ENCODE peak calls at places on chromosomes 1 and 21, in eight cellular contexts. P is body of pancreas; M is mesothelial cell of epicardium; A is nephron progenitor cell; O is CD4-positive, alpha-beta T cell; F is AG04450; G is AG04449; Q is astrocyte of the spinal cord. W is an unnamed sample.

GRCh38 chr1:56061824-56062223 is 517.5 kb downstream of the PLPP3 start:
- DNase-seq in O (no peak), G (no peak), M (no peak), A (no peak), F (no peak), Q (no peak), P (no peak), W (no peak)

GRCh38 chr1:19799877-19800804 is at the start of gene TMCO4:
- DNase-seq in M (no peak), O (peak), G (peak), A (peak), P (peak), Q (peak), F (peak), W (no peak)

GRCh38 chr1:179053486-179053885 is 27.8 kb downstream of the FAM20B start:
- DNase-seq in G (no peak), M (no peak), F (no peak), A (no peak), P (no peak), Q (no peak), O (no peak), W (no peak)

GRCh38 chr1:161166669-161167548 is 683 bp downstream of the PPOX start:
- DNase-seq in P (peak), M (no peak), A (peak), F (no peak), Q (no peak), O (no peak), G (no peak), W (no peak)

GRCh38 chr1:83024251-83024767 is 974.6 kb downstream of the TTLL7 start:
- DNase-seq in Q (no peak), A (no peak), F (no peak), G (no peak), P (no peak), O (no peak), M (no peak), W (no peak)

GRCh38 chr1:6614019-6614952 is 755 bp downstream of the PHF13 start:
- DNase-seq in F (no peak), Q (no peak), O (peak), P (peak), G (no peak), A (peak), M (peak), W (no peak)

GRCh38 chr21:9737871-9738520 is 783.4 kb upstream of the TPTE start:
- DNase-seq in Q (no peak), G (no peak), O (no peak), F (no peak), M (no peak), P (no peak), A (no peak), W (no peak)

GRCh38 chr1:8004803-8005573 is 21.1 kb downstream of the ERRFI1 start:
- DNase-seq in P (peak), A (no peak), O (no peak), Q (peak), G (peak), M (no peak), F (peak), W (peak)

GRCh38 chr1:14363707-14364413 is 234.6 kb upstream of the KAZN start:
- DNase-seq in A (no peak), G (no peak), Q (no peak), P (no peak), O (no peak), M (no peak), F (no peak), W (no peak)
- TF ChIP-seq CTCF in A (no peak), G (no peak), Q (peak), P (no peak), O (no peak), M (no peak), F (no peak), W (no peak)

GRCh38 chr1:31688233-31688918 is 15.4 kb downstream of the COL16A1 start:
- DNase-seq in G (no peak), O (no peak), F (no peak), M (no peak), A (no peak), Q (no peak), P (no peak), W (no peak)

GRCh38 chr1:31679676-31680230 is 24.1 kb downstream of the COL16A1 start:
- DNase-seq in F (no peak), A (no peak), G (no peak), Q (no peak), P (no peak), M (no peak), O (no peak), W (no peak)

GRCh38 chr1:31681421-31681820 is 22.4 kb downstream of the COL16A1 start:
- DNase-seq in Q (no peak), P (no peak), A (no peak), O (no peak), M (no peak), F (no peak), G (no peak), W (no peak)

GRCh38 chr1:31687601-31688000 is 16.2 kb downstream of the COL16A1 start:
- DNase-seq in A (no peak), F (no peak), O (no peak), Q (no peak), P (no peak), G (no peak), M (no peak), W (no peak)

GRCh38 chr1:31683997-31684396 is 19.8 kb downstream of the COL16A1 start:
- DNase-seq in M (no peak), G (no peak), P (no peak), A (no peak), F (no peak), Q (no peak), O (no peak), W (no peak)
- TF ChIP-seq CTCF in M (no peak), G (peak), P (peak), A (peak), F (peak), Q (peak), O (no peak), W (peak)

DNA sequence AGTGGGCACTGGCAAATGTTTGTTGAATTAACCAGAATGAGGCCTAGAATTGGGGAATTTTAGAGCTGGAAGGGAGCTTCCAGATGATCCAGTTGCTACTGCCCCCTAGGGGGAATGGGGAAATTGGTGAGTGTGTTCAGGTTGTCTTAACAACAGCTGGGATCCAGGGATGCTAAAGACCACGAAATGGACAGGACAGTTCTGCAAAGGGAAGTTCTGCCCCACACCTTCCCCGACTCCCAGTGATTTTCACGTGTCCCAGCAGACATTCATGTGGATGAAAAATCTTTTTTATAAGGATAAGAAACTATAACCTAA is 33.9 kb downstream of the TRIM62 start:
- DNase-seq in G (no peak), P (no peak), F (no peak), M (no peak), Q (no peak), A (no peak), O (no peak), W (no peak)
- TF ChIP-seq CTCF in G (peak), P (no peak), F (peak), M (peak), Q (peak), A (peak), O (peak), W (no peak)

GRCh38 chr1:234689236-234689635 is 79.3 kb upstream of the IRF2BP2 start:
- DNase-seq in Q (no peak), A (no peak), O (no peak), G (no peak), P (no peak), F (no peak), M (no peak), W (no peak)

GRCh38 chr1:234692961-234693360 is 83.0 kb upstream of the IRF2BP2 start:
- DNase-seq in M (no peak), G (no peak), O (no peak), Q (no peak), P (no peak), A (no peak), F (no peak), W (no peak)

GRCh38 chr1:234687011-234687410 is 77.0 kb upstream of the IRF2BP2 start:
- DNase-seq in G (no peak), O (no peak), P (no peak), Q (no peak), F (no peak), A (no peak), M (no peak), W (no peak)

GRCh38 chr1:234694661-234695060 is 84.7 kb upstream of the IRF2BP2 start:
- DNase-seq in G (no peak), A (no peak), P (no peak), Q (no peak), O (no peak), M (no peak), F (no peak), W (no peak)

DNA sequence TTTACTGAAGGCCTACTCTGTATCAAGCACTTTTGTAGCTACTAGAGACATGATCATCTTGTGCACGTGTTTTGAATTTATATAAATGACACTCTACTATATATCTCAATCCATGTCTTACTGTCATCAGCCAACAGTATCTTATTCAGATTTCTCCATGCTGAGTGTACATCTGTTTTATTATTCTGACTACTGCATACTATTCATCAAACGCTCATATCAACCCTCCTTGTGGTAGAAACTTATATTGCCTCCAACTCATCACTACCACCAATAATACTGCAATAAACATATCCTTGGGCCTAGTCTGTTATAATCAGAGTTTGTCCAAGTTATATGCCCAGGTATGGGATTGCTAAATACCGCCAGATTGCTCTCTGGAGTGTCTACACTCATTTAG is 81.6 kb upstream of the IRF2BP2 start:
- DNase-seq in M (no peak), O (no peak), A (no peak), G (no peak), Q (peak), P (no peak), F (no peak), W (no peak)
- TF ChIP-seq CTCF in M (no peak), O (peak), A (no peak), G (peak), Q (peak), P (no peak), F (peak), W (peak)

GRCh38 chr1:225881081-225882007 is 836 bp downstream of the TMEM63A start:
- DNase-seq in G (no peak), A (peak), Q (peak), M (no peak), F (no peak), P (peak), O (peak), W (no peak)

GRCh38 chr1:225882008-225882698 is at the start of gene TMEM63A:
- DNase-seq in Q (peak), A (peak), O (peak), M (peak), G (no peak), F (peak), P (peak), W (peak)

GRCh38 chr1:225880636-225881035 is 1.5 kb downstream of the TMEM63A start:
- DNase-seq in O (no peak), M (no peak), P (peak), Q (no peak), A (no peak), F (no peak), G (no peak), W (no peak)

GRCh38 chr1:225883616-225884265 is 1.6 kb upstream of the TMEM63A start:
- DNase-seq in M (no peak), F (no peak), A (no peak), Q (no peak), P (no peak), O (no peak), G (no peak), W (no peak)

DNA sequence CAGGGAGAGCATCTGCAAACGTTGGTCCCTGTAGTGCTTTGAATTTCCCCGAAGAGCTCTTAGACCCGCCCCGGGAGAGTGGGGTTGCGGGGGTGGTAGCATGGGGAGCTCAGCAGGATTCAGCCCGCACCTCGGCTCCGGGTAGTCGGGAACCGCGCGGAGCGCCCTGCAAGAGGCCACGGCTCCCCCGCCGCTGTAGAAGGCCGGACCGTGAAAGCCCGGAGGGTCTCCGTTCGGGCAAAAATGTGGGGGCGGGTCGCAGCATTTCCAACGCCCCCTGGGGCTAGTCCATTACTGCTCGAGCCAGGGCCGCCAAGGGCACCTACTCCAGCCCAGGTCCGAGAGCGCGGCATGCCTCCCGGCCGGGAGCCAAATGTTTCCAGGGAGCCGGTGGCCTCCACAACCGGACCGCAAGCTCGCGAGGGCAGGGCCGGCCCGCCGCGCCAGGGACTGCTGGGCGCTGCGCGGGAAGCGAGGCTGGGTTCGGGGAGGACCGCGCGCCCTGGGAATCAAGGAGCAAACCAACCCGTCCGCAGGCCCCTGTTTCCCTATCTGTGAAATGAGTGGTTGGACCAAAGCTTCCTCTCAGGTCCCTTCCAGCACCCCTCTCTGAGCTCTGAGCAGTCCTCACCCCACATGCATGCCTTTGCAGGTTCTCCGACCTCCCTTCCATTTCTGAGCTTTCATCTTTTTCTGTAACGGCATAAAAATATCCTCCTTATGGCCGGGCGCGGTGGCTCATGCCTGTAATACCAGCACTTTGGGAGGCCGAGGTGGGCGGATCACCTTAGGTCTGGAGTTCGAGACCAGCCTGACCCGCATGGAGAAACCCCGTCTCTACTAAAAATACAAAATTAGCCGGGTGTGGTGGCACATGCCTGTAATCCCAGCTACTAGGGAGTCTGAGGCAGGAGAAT is 777 bp upstream of the TMEM63A start:
- DNase-seq in Q (peak), P (peak), O (peak), A (peak), G (no peak), M (peak), F (no peak), W (no peak)
- TF ChIP-seq CTCF in Q (no peak), P (no peak), O (no peak), A (no peak), G (no peak), M (no peak), F (no peak), W (peak)

GRCh38 chr1:165117482-165117881 is 239.0 kb downstream of the LMX1A start:
- DNase-seq in F (no peak), Q (no peak), P (no peak), O (no peak), M (no peak), A (peak), G (no peak), W (no peak)

GRCh38 chr1:165116732-165117131 is 239.8 kb downstream of the LMX1A start:
- DNase-seq in A (no peak), G (no peak), O (no peak), F (no peak), Q (peak), P (no peak), M (no peak), W (no peak)

GRCh38 chr1:165114889-165115285 is 241.6 kb downstream of the LMX1A start:
- DNase-seq in A (no peak), G (no peak), Q (no peak), M (no peak), O (no peak), F (no peak), P (no peak), W (no peak)

GRCh38 chr1:165112260-165112659 is 244.3 kb downstream of the LMX1A start:
- DNase-seq in Q (no peak), P (no peak), A (no peak), M (no peak), F (no peak), O (no peak), G (no peak), W (no peak)

DNA sequence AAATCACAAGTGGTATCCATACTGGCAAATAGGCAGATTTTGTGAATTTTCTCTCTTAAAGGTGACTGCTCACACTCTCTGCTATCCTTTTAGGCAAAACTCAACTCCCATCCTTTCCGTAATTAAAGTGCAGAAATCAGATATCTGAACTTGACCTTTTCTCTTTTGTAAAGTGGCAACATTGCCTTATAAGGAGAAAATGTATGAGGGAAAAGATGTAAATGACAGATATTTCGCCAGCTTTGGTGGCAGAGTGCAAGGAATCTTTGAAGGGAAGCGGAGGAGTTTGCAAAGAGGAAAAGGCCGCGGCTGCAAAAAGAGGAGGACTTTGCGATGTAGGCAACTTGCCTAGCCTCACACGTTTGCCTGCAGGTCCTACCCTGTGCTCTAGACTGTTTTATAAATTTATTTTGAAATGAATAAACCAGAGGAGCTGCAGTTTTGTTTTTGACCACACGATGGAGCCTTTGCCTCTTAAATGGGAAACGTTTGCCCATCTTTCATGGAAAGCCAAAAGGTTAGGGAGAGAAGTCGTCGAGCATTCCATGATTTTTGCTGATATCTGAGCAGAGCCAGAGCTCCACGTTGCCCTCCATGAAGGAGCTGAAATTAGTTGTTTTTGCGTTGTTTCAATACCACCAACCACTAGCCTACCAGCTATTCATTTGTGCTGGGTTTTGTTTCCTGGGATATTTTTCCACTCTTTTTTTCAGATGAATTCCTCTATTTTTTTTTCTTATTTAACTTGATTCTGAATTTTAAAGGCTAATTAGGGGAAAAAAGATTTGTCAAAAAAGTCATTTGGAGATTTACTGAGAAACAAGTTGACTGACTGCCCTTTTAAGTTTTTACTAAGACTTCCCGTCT is 242.3 kb downstream of the LMX1A start:
- DNase-seq in M (no peak), A (peak), Q (peak), O (no peak), P (peak), G (no peak), F (no peak), W (no peak)
- TF ChIP-seq CTCF in M (peak), A (peak), Q (peak), O (peak), P (peak), G (peak), F (peak), W (peak)

W was measured in CD14-positive monocyte.